ENCODE peak calls at places on chromosomes 2 and 18, in four cellular contexts. O is Karpas-422, K is cardiac fibroblast, M is hepatocyte. W is an unnamed sample.

GRCh38 chr18:56083097-56083865 is 495.3 kb upstream of the TCF4 start:
- DNase-seq in M (peak; percentile 28), K (peak; percentile 61), O (no peak), W (no peak)

GRCh38 chr2:132573444-132574007 is 96.5 kb downstream of the LYPD1 start:
- DNase-seq in K (no peak), O (no peak), M (no peak), W (no peak)

GRCh38 chr18:34223164-34223892 is 1.4 kb downstream of the NOL4 start:
- DNase-seq in O (no peak), M (peak; percentile 13), K (no peak), W (no peak)

GRCh38 chr2:30127016-30127893 is 19.6 kb upstream of the YPEL5 start:
- DNase-seq in M (no peak), K (peak; percentile 83), O (no peak), W (no peak)

GRCh38 chr18:73462092-73462491 is 594.3 kb upstream of the NETO1 start:
- DNase-seq in M (no peak), K (peak; percentile 86), O (no peak), W (no peak)

GRCh38 chr2:28821295-28821958 is 10.8 kb downstream of the SPDYA start:
- DNase-seq in M (peak; percentile 73), K (peak; percentile 82), O (peak; percentile 82), W (peak; percentile 79)

GRCh38 chr2:25063876-25064660 is 22.2 kb downstream of the EFR3B start:
- DNase-seq in M (no peak), K (no peak), O (peak; percentile 94), W (no peak)

GRCh38 chr2:130154773-130155765 is 10.2 kb upstream of the CCDC74B start:
- DNase-seq in M (no peak), K (no peak), O (no peak), W (no peak)

GRCh38 chr2:226446406-226447001 is 353.1 kb downstream of the IRS1 start:
- DNase-seq in O (no peak), M (no peak), K (peak; percentile 89), W (no peak)

GRCh38 chr2:118830886-118831285 is 16.6 kb downstream of the EN1 start:
- DNase-seq in O (no peak), M (no peak), K (no peak), W (no peak)

GRCh38 chr2:233470007-233470687 is 96.4 kb downstream of the USP40 start:
- DNase-seq in K (peak; percentile 13), O (no peak), M (no peak), W (no peak)

GRCh38 chr2:194545978-194546377 is 1111.0 kb upstream of the SLC39A10 start:
- DNase-seq in K (peak; percentile 22), M (no peak), O (peak; percentile 48), W (peak; percentile 19)

GRCh38 chr2:113268621-113269360 is 9.9 kb downstream of the PAX8 start:
- DNase-seq in O (no peak), M (no peak), K (no peak), W (no peak)

GRCh38 chr2:219492575-219492974 is 6.1 kb upstream of the GMPPA start:
- DNase-seq in M (no peak), O (no peak), K (no peak), W (no peak)

GRCh38 chr18:49613741-49614151 is 51.9 kb downstream of the LIPG start:
- DNase-seq in M (no peak), K (no peak), O (peak; percentile 14), W (no peak)

GRCh38 chr2:172743143-172743542 is 7.5 kb downstream of the RAPGEF4 start:
- DNase-seq in M (no peak), K (no peak), O (no peak), W (no peak)

GRCh38 chr2:128319773-128320608 is 1.3 kb upstream of the HS6ST1 start:
- DNase-seq in M (no peak), O (no peak), K (no peak), W (peak; percentile 47)

GRCh38 chr2:69298261-69298660 is 88.8 kb downstream of the GFPT1 start:
- DNase-seq in O (no peak), K (peak; percentile 96), M (no peak), W (peak; percentile 81)

DNA sequence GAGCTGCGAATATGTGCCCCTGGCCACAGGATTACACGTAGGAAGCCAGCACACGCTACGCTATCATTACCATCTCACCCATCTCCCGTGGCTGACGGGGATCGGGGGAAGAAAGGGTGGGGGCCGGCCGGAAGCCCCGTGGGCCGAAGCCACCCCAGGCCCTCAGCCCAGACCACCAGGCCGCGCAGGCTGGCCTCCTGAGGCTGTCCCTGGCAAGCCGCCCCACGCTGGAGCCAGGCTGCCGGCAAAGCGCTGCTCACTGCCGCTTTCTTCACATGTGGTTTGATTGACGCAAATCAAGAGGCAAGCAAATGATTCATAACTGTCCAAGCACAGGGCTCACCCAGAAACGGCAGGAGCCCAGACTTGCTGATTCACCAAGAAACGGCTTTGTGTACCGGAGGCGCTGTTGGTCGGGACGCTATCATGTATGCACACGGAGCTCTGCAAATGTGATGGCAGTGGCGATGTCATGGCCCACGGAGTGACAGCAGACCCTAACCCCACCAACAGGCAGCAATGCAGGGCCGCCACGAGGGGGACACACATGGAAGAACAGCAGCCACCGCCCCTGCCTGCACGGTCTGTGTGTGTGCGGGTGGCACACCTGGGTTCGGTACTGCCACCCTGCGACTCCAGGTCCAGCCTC is 125.7 kb downstream of the HDAC4 start:
- DNase-seq in K (peak; percentile 98), M (peak; percentile 67), O (peak; percentile 64), W (peak; percentile 97)
- H3K4me3 ChIP-seq in K (peak overlapping the region; percentile 38), M (no peak overlapping the region), O (no peak overlapping the region), W (peak overlapping the region; percentile 60)

GRCh38 chr18:36066001-36066400 is 1.4 kb downstream of the RPRD1A start:
- DNase-seq in M (no peak), K (peak; percentile 36), O (peak; percentile 48), W (no peak)

GRCh38 chr18:36066731-36067117 is 635 bp downstream of the RPRD1A start:
- DNase-seq in K (no peak), O (peak; percentile 60), M (no peak), W (peak; percentile 43)

GRCh38 chr18:36058674-36059073 is 8.7 kb downstream of the RPRD1A start:
- DNase-seq in O (no peak), M (no peak), K (no peak), W (no peak)

GRCh38 chr18:36067118-36067957 is at the start of gene RPRD1A:
- DNase-seq in M (peak; percentile 98), K (peak; percentile 95), O (peak; percentile 99), W (peak; percentile 95)

GRCh38 chr18:36064027-36064808 is 3.1 kb downstream of the RPRD1A start:
- DNase-seq in O (no peak), M (no peak), K (no peak), W (no peak)
- H3K4me3 ChIP-seq in O (no peak overlapping the region), M (no peak overlapping the region), K (no peak overlapping the region), W (no peak overlapping the region)

GRCh38 chr2:158499383-158499782 is 42.6 kb downstream of the PKP4 start:
- DNase-seq in O (no peak), K (no peak), M (no peak), W (no peak)

GRCh38 chr2:158498749-158499136 is 42.0 kb downstream of the PKP4 start:
- DNase-seq in K (no peak), M (no peak), O (no peak), W (no peak)

GRCh38 chr2:158496986-158497385 is 40.2 kb downstream of the PKP4 start:
- DNase-seq in K (no peak), O (no peak), M (no peak), W (no peak)

GRCh38 chr2:158498043-158498748 is 41.4 kb downstream of the PKP4 start:
- DNase-seq in M (no peak), O (no peak), K (no peak), W (no peak)

DNA sequence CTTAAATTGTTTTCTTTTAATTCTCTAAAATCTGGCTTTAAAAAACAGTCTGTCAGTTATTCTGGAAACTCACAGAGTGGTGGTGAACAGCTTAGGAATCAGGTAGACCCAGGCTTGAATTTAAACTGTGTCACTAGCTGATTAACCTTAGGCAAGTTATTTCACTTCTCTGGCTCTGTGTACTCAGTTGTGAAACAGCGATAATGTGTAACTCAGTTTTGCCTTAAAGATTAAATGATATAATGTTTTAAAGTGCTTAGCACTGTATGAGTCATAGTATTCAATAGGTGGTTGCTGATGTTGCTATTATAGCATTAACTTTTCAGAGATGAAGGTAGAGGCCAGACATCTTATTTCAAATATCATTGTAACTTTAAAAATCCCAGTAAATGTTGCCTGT is 40.7 kb downstream of the PKP4 start:
- DNase-seq in O (no peak), M (no peak), K (peak; percentile 42), W (no peak)
- H3K4me3 ChIP-seq in O (no peak overlapping the region), M (no peak overlapping the region), K (no peak overlapping the region), W (no peak overlapping the region)

GRCh38 chr18:57434177-57434535 is 1.0 kb upstream of the ONECUT2 start:
- DNase-seq in K (no peak), O (no peak), M (no peak), W (no peak)
- H3K4me3 ChIP-seq in K (no peak overlapping the region), O (no peak overlapping the region), M (peak overlapping the region; percentile 45), W (no peak overlapping the region)

GRCh38 chr2:9214866-9215265 is 8.3 kb downstream of the ASAP2 start:
- DNase-seq in O (no peak), K (no peak), M (no peak), W (no peak)
- H3K4me3 ChIP-seq in O (no peak overlapping the region), K (no peak overlapping the region), M (no peak overlapping the region), W (no peak overlapping the region)

GRCh38 chr2:206988884-206989283 is 49.6 kb downstream of the CPO start:
- DNase-seq in K (no peak), M (no peak), O (no peak), W (no peak)
- H3K4me3 ChIP-seq in K (no peak overlapping the region), M (no peak overlapping the region), O (no peak overlapping the region), W (no peak overlapping the region)

DNA sequence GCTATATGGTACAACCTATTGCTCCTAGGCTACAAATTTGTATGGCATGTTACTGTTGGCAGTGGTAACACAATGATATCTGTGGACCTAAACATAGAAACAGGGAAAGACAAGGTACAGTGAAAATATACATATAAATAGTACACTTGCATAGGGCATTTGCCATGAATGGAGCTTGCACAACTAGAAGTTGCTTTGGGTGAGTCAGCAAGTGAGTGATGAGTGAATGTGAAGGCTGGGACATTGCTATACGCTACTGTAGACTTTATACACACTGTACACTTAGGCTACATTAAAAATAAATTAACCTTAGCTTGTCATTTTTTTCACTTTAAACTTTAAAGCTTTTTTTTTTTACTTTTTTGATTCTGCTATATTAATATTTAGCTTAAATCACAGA is 500.0 kb upstream of the SETBP1 start:
- DNase-seq in K (peak; percentile 55), M (no peak), O (no peak), W (no peak)
- H3K4me3 ChIP-seq in K (no peak overlapping the region), M (no peak overlapping the region), O (no peak overlapping the region), W (no peak overlapping the region)

GRCh38 chr2:96325884-96326255 is 753 bp downstream of the ITPRIPL1 start:
- DNase-seq in O (peak; percentile 73), K (no peak), M (no peak), W (peak; percentile 34)
- H3K4me3 ChIP-seq in O (peak overlapping the region; percentile 90), K (no peak overlapping the region), M (no peak overlapping the region), W (peak overlapping the region; percentile 59)

W was measured in NB4.